ENCODE peak calls at places on chromosome 2, in four cellular contexts. One of them, this sample, is unnamed.

GRCh38 chr2:172484253-172484652 is 56.9 kb downstream of the ITGA6 start:
- DNase-seq in activated T-cell treated with anti-CD3 and anti-CD28 coated beads, Interleukin-2, amount 50 U/mL, for 48 hours: no peak
- DNase-seq in bronchial epithelial cell: peak; percentile 20
- DNase-seq in CD8-positive, alpha-beta memory T cell: peak; percentile 48
- DNase-seq in this sample: peak; percentile 17

GRCh38 chr2:196167666-196168065 is 3.7 kb downstream of the STK17B start:
- DNase-seq in activated T-cell treated with anti-CD3 and anti-CD28 coated beads, Interleukin-2, amount 50 U/mL, for 48 hours: no peak
- DNase-seq in bronchial epithelial cell: no peak
- DNase-seq in CD8-positive, alpha-beta memory T cell: no peak
- DNase-seq in this sample: no peak

GRCh38 chr2:218000137-218000536 is 2.7 kb downstream of the TNS1 start:
- DNase-seq in activated T-cell treated with anti-CD3 and anti-CD28 coated beads, Interleukin-2, amount 50 U/mL, for 48 hours: no peak
- DNase-seq in bronchial epithelial cell: no peak
- DNase-seq in CD8-positive, alpha-beta memory T cell: no peak
- DNase-seq in this sample: no peak

GRCh38 chr2:217434183-217434620 is 568.6 kb downstream of the TNS1 start:
- DNase-seq in activated T-cell treated with anti-CD3 and anti-CD28 coated beads, Interleukin-2, amount 50 U/mL, for 48 hours: peak; percentile 26
- DNase-seq in bronchial epithelial cell: peak; percentile 97
- DNase-seq in CD8-positive, alpha-beta memory T cell: no peak
- DNase-seq in this sample: peak; percentile 90

GRCh38 chr2:106332054-106332453 is 136.2 kb downstream of the RGPD3 start:
- DNase-seq in activated T-cell treated with anti-CD3 and anti-CD28 coated beads, Interleukin-2, amount 50 U/mL, for 48 hours: no peak
- DNase-seq in bronchial epithelial cell: no peak
- DNase-seq in CD8-positive, alpha-beta memory T cell: no peak
- DNase-seq in this sample: no peak

GRCh38 chr2:40244251-40245010 is 207.5 kb downstream of the SLC8A1 start:
- DNase-seq in activated T-cell treated with anti-CD3 and anti-CD28 coated beads, Interleukin-2, amount 50 U/mL, for 48 hours: peak; percentile 19
- DNase-seq in bronchial epithelial cell: peak; percentile 56
- DNase-seq in CD8-positive, alpha-beta memory T cell: no peak
- DNase-seq in this sample: peak; percentile 67

GRCh38 chr2:236974752-236975151 is 110.9 kb upstream of the COPS8 start:
- DNase-seq in activated T-cell treated with anti-CD3 and anti-CD28 coated beads, Interleukin-2, amount 50 U/mL, for 48 hours: no peak
- DNase-seq in bronchial epithelial cell: no peak
- DNase-seq in CD8-positive, alpha-beta memory T cell: no peak
- DNase-seq in this sample: no peak

GRCh38 chr2:191641609-191642008 is 36.3 kb upstream of the NABP1 start:
- DNase-seq in activated T-cell treated with anti-CD3 and anti-CD28 coated beads, Interleukin-2, amount 50 U/mL, for 48 hours: no peak
- DNase-seq in bronchial epithelial cell: no peak
- DNase-seq in CD8-positive, alpha-beta memory T cell: no peak
- DNase-seq in this sample: no peak

GRCh38 chr2:174683392-174683759 is 80.9 kb downstream of the CHRNA1 start:
- DNase-seq in activated T-cell treated with anti-CD3 and anti-CD28 coated beads, Interleukin-2, amount 50 U/mL, for 48 hours: no peak
- DNase-seq in bronchial epithelial cell: peak; percentile 35
- DNase-seq in CD8-positive, alpha-beta memory T cell: peak; percentile 39
- DNase-seq in this sample: peak; percentile 30

GRCh38 chr2:164523026-164523425 is 98.3 kb downstream of the GRB14 start:
- DNase-seq in activated T-cell treated with anti-CD3 and anti-CD28 coated beads, Interleukin-2, amount 50 U/mL, for 48 hours: no peak
- DNase-seq in bronchial epithelial cell: no peak
- DNase-seq in CD8-positive, alpha-beta memory T cell: no peak
- DNase-seq in this sample: peak; percentile 95

GRCh38 chr2:147214900-147215299 is 629.9 kb upstream of the ACVR2A start:
- DNase-seq in activated T-cell treated with anti-CD3 and anti-CD28 coated beads, Interleukin-2, amount 50 U/mL, for 48 hours: no peak
- DNase-seq in bronchial epithelial cell: no peak
- DNase-seq in CD8-positive, alpha-beta memory T cell: no peak
- DNase-seq in this sample: peak; percentile 53

GRCh38 chr2:23467618-23468017 is 82.6 kb downstream of the KLHL29 start:
- DNase-seq in activated T-cell treated with anti-CD3 and anti-CD28 coated beads, Interleukin-2, amount 50 U/mL, for 48 hours: no peak
- DNase-seq in bronchial epithelial cell: no peak
- DNase-seq in CD8-positive, alpha-beta memory T cell: no peak
- DNase-seq in this sample: no peak

GRCh38 chr2:217820066-217820819 is 182.6 kb downstream of the TNS1 start:
- DNase-seq in activated T-cell treated with anti-CD3 and anti-CD28 coated beads, Interleukin-2, amount 50 U/mL, for 48 hours: no peak
- DNase-seq in bronchial epithelial cell: no peak
- DNase-seq in CD8-positive, alpha-beta memory T cell: no peak
- DNase-seq in this sample: peak; percentile 51

GRCh38 chr2:226063704-226064390 is 664.3 kb downstream of the NYAP2 start:
- DNase-seq in activated T-cell treated with anti-CD3 and anti-CD28 coated beads, Interleukin-2, amount 50 U/mL, for 48 hours: no peak
- DNase-seq in bronchial epithelial cell: peak; percentile 97
- DNase-seq in CD8-positive, alpha-beta memory T cell: no peak
- DNase-seq in this sample: peak; percentile 77

GRCh38 chr2:190578158-190579057 is 43.9 kb upstream of the NEMP2 start:
- DNase-seq in activated T-cell treated with anti-CD3 and anti-CD28 coated beads, Interleukin-2, amount 50 U/mL, for 48 hours: no peak
- DNase-seq in bronchial epithelial cell: peak; percentile 90
- DNase-seq in CD8-positive, alpha-beta memory T cell: no peak
- DNase-seq in this sample: no peak

GRCh38 chr2:23425338-23425871 is 40.4 kb downstream of the KLHL29 start:
- DNase-seq in activated T-cell treated with anti-CD3 and anti-CD28 coated beads, Interleukin-2, amount 50 U/mL, for 48 hours: peak; percentile 9
- DNase-seq in bronchial epithelial cell: no peak
- DNase-seq in CD8-positive, alpha-beta memory T cell: no peak
- DNase-seq in this sample: no peak

GRCh38 chr2:56185101-56185581 is 1.4 kb downstream of the CCDC85A start:
- DNase-seq in activated T-cell treated with anti-CD3 and anti-CD28 coated beads, Interleukin-2, amount 50 U/mL, for 48 hours: no peak
- DNase-seq in bronchial epithelial cell: no peak
- DNase-seq in CD8-positive, alpha-beta memory T cell: no peak
- DNase-seq in this sample: peak; percentile 28

GRCh38 chr2:239536186-239536585 is 135.4 kb upstream of the HDAC4 start:
- DNase-seq in activated T-cell treated with anti-CD3 and anti-CD28 coated beads, Interleukin-2, amount 50 U/mL, for 48 hours: no peak
- DNase-seq in bronchial epithelial cell: no peak
- DNase-seq in CD8-positive, alpha-beta memory T cell: no peak
- DNase-seq in this sample: no peak

GRCh38 chr2:138922973-138923563 is 142.9 kb upstream of the NXPH2 start:
- DNase-seq in activated T-cell treated with anti-CD3 and anti-CD28 coated beads, Interleukin-2, amount 50 U/mL, for 48 hours: no peak
- DNase-seq in bronchial epithelial cell: peak; percentile 55
- DNase-seq in CD8-positive, alpha-beta memory T cell: no peak
- DNase-seq in this sample: peak; percentile 56

GRCh38 chr2:182860858-182861257 is 5.6 kb downstream of the FRZB start:
- DNase-seq in activated T-cell treated with anti-CD3 and anti-CD28 coated beads, Interleukin-2, amount 50 U/mL, for 48 hours: no peak
- DNase-seq in bronchial epithelial cell: no peak
- DNase-seq in CD8-positive, alpha-beta memory T cell: no peak
- DNase-seq in this sample: no peak

GRCh38 chr2:234243871-234244565 is 193.5 kb downstream of the SPP2 start:
- DNase-seq in activated T-cell treated with anti-CD3 and anti-CD28 coated beads, Interleukin-2, amount 50 U/mL, for 48 hours: no peak
- DNase-seq in bronchial epithelial cell: peak; percentile 14
- DNase-seq in CD8-positive, alpha-beta memory T cell: no peak
- DNase-seq in this sample: peak; percentile 73

GRCh38 chr2:15511686-15512085 is 49.4 kb downstream of the NBAS start:
- DNase-seq in activated T-cell treated with anti-CD3 and anti-CD28 coated beads, Interleukin-2, amount 50 U/mL, for 48 hours: no peak
- DNase-seq in bronchial epithelial cell: no peak
- DNase-seq in CD8-positive, alpha-beta memory T cell: no peak
- DNase-seq in this sample: no peak

GRCh38 chr2:230591850-230592249 is 120.8 kb upstream of the CAB39 start:
- DNase-seq in activated T-cell treated with anti-CD3 and anti-CD28 coated beads, Interleukin-2, amount 50 U/mL, for 48 hours: peak; percentile 34
- DNase-seq in bronchial epithelial cell: no peak
- DNase-seq in CD8-positive, alpha-beta memory T cell: no peak
- DNase-seq in this sample: no peak

GRCh38 chr2:45699032-45699658 is 47.7 kb downstream of the PRKCE start:
- DNase-seq in activated T-cell treated with anti-CD3 and anti-CD28 coated beads, Interleukin-2, amount 50 U/mL, for 48 hours: peak; percentile 46
- DNase-seq in bronchial epithelial cell: peak; percentile 84
- DNase-seq in CD8-positive, alpha-beta memory T cell: no peak
- DNase-seq in this sample: peak; percentile 82

GRCh38 chr2:74383254-74383653 is 3.1 kb upstream of the DCTN1 start:
- DNase-seq in activated T-cell treated with anti-CD3 and anti-CD28 coated beads, Interleukin-2, amount 50 U/mL, for 48 hours: no peak
- DNase-seq in bronchial epithelial cell: peak; percentile 34
- DNase-seq in CD8-positive, alpha-beta memory T cell: no peak
- DNase-seq in this sample: no peak

GRCh38 chr2:41768301-41768700 is 279.5 kb upstream of the PKDCC start:
- DNase-seq in activated T-cell treated with anti-CD3 and anti-CD28 coated beads, Interleukin-2, amount 50 U/mL, for 48 hours: no peak
- DNase-seq in bronchial epithelial cell: no peak
- DNase-seq in CD8-positive, alpha-beta memory T cell: no peak
- DNase-seq in this sample: no peak

GRCh38 chr2:120471166-120471565 is 125.2 kb downstream of the INHBB start:
- DNase-seq in activated T-cell treated with anti-CD3 and anti-CD28 coated beads, Interleukin-2, amount 50 U/mL, for 48 hours: no peak
- DNase-seq in bronchial epithelial cell: no peak
- DNase-seq in CD8-positive, alpha-beta memory T cell: no peak
- DNase-seq in this sample: no peak

GRCh38 chr2:177171418-177171865 is 41.2 kb upstream of the HNRNPA3 start:
- DNase-seq in activated T-cell treated with anti-CD3 and anti-CD28 coated beads, Interleukin-2, amount 50 U/mL, for 48 hours: no peak
- DNase-seq in bronchial epithelial cell: peak; percentile 89
- DNase-seq in CD8-positive, alpha-beta memory T cell: no peak
- DNase-seq in this sample: peak; percentile 68

GRCh38 chr2:240240781-240241180 is 100.3 kb upstream of the OTOS start:
- DNase-seq in activated T-cell treated with anti-CD3 and anti-CD28 coated beads, Interleukin-2, amount 50 U/mL, for 48 hours: no peak
- DNase-seq in bronchial epithelial cell: no peak
- DNase-seq in CD8-positive, alpha-beta memory T cell: no peak
- DNase-seq in this sample: no peak

GRCh38 chr2:225670111-225670974 is 270.8 kb downstream of the NYAP2 start:
- DNase-seq in activated T-cell treated with anti-CD3 and anti-CD28 coated beads, Interleukin-2, amount 50 U/mL, for 48 hours: no peak
- DNase-seq in bronchial epithelial cell: peak; percentile 53
- DNase-seq in CD8-positive, alpha-beta memory T cell: no peak
- DNase-seq in this sample: peak; percentile 42

GRCh38 chr2:127092951-127093516 is 13.9 kb downstream of the BIN1 start:
- DNase-seq in activated T-cell treated with anti-CD3 and anti-CD28 coated beads, Interleukin-2, amount 50 U/mL, for 48 hours: no peak
- DNase-seq in bronchial epithelial cell: no peak
- DNase-seq in CD8-positive, alpha-beta memory T cell: no peak
- DNase-seq in this sample: no peak

GRCh38 chr2:127057371-127058245 is 49.3 kb downstream of the BIN1 start:
- DNase-seq in activated T-cell treated with anti-CD3 and anti-CD28 coated beads, Interleukin-2, amount 50 U/mL, for 48 hours: no peak
- DNase-seq in bronchial epithelial cell: no peak
- DNase-seq in CD8-positive, alpha-beta memory T cell: no peak
- DNase-seq in this sample: no peak